ENCODE peak calls at places on chromosomes 5 and 9, in five cellular contexts. D, B, S, O and J are unnamed samples.

GRCh38 chr9:73162987-73163763 is 11.5 kb downstream of the ANXA1 start:
- DNase-seq in O (no peak), B (no peak), D (no peak), S (no peak), J (no peak)

GRCh38 chr9:122226758-122227575 is 1.8 kb downstream of the LHX6 start:
- DNase-seq in D (no peak), O (no peak), S (no peak), B (no peak), J (no peak)

GRCh38 chr5:141957367-141957993 is 522 bp downstream of the PCDH12 start:
- DNase-seq in O (no peak), S (no peak), B (no peak), D (no peak), J (no peak)

GRCh38 chr5:135245521-135246499 is 153.2 kb downstream of the MACROH2A1 start:
- DNase-seq in D (no peak), S (peak), B (no peak), O (peak), J (no peak)

GRCh38 chr5:159218595-159219023 is 9.3 kb upstream of the RNF145 start:
- DNase-seq in S (peak), D (no peak), O (peak), B (no peak), J (no peak)

GRCh38 chr5:169696621-169697517 is 59.8 kb downstream of the DOCK2 start:
- DNase-seq in O (peak), D (no peak), S (peak), B (no peak), J (no peak)

GRCh38 chr9:114504341-114505186 is 709 bp downstream of the WHRN start:
- DNase-seq in B (peak), O (peak), S (peak), D (peak), J (peak)

GRCh38 chr9:7570107-7570720 is 229.4 kb downstream of the DMAC1 start:
- DNase-seq in S (peak), D (no peak), B (no peak), O (peak), J (no peak)

GRCh38 chr5:39623291-39623865 is 198.6 kb upstream of the DAB2 start:
- DNase-seq in S (no peak), D (no peak), O (no peak), B (no peak), J (no peak)

GRCh38 chr5:149414405-149415244 is 35.5 kb upstream of the IL17B start:
- DNase-seq in D (no peak), B (peak), S (peak), O (peak), J (no peak)

GRCh38 chr5:126808619-126809018 is 31.7 kb downstream of the LMNB1 start:
- DNase-seq in D (no peak), S (peak), B (no peak), O (peak), J (no peak)

GRCh38 chr9:113636165-113636564 is 172.6 kb downstream of the RGS3 start:
- DNase-seq in B (no peak), S (no peak), D (peak), O (peak), J (no peak)